ENCODE peak calls at places on chromosomes 6 and 20, in ten cellular contexts. G is heart left ventricle; T is SHP77 treated with DMSO at 0.1 percent for 48 hours; M is A549; X is stimulated activated effector memory CD8-positive, alpha-beta T cell treated with anti-CD3 and anti-CD28 coated beads, Interleukin-12 subunit alpha, Interleukin-12 subunit beta, amount 100 ng/mL, for 72 hours; J is CD8-positive, alpha-beta T cell; Z is Ammon's horn; S is amniotic stem cell; R is naive thymus-derived CD8-positive, alpha-beta T cell; U is NCI-H748 treated with DMSO at 0.1 percent for 48 hours. P is an unnamed sample.

GRCh38 chr6:137740347-137740746 is 126.7 kb upstream of the TNFAIP3 start:
- DNase-seq in G (peak; percentile 22), T (no peak), M (no peak), X (no peak), J (no peak), Z (no peak), S (no peak), R (no peak), U (no peak), P (no peak)

GRCh38 chr6:89257781-89258180 is 40.6 kb upstream of the GABRR1 start:
- DNase-seq in G (no peak), T (no peak), M (no peak), X (no peak), J (no peak), Z (no peak), S (no peak), R (no peak), U (no peak), P (no peak)

GRCh38 chr6:144158133-144158532 is 7.8 kb downstream of the STX11 start:
- DNase-seq in G (peak; percentile 58), T (no peak), M (peak; percentile 21), X (no peak), J (no peak), Z (no peak), S (peak; percentile 38), R (no peak), U (no peak), P (no peak)

GRCh38 chr6:157025459-157025858 is 248.3 kb downstream of the ARID1B start:
- DNase-seq in G (no peak), T (no peak), M (no peak), X (no peak), J (no peak), Z (no peak), S (no peak), R (no peak), U (no peak), P (no peak)

GRCh38 chr6:155117266-155117665 is 122.2 kb downstream of the TIAM2 start:
- DNase-seq in G (no peak), T (no peak), M (no peak), X (no peak), J (no peak), Z (no peak), S (peak; percentile 46), R (no peak), U (no peak), P (no peak)

GRCh38 chr6:43948527-43949450 is 178.5 kb downstream of the MRPL14 start:
- DNase-seq in G (no peak), T (no peak), M (no peak), X (no peak), J (no peak), Z (no peak), S (no peak), R (no peak), U (no peak), P (no peak)

GRCh38 chr6:76771076-76771634 is 692.1 kb downstream of the HTR1B start:
- DNase-seq in G (peak; percentile 34), T (peak; percentile 32), M (no peak), X (no peak), J (no peak), Z (no peak), S (no peak), R (no peak), U (no peak), P (no peak)

GRCh38 chr6:22271044-22271443 is 25.8 kb downstream of the PRL start:
- DNase-seq in G (no peak), T (no peak), M (no peak), X (no peak), J (no peak), Z (no peak), S (no peak), R (no peak), U (no peak), P (no peak)

GRCh38 chr20:36808317-36809257 is 35.0 kb upstream of the DSN1 start:
- DNase-seq in G (peak; percentile 48), T (no peak), M (peak; percentile 83), X (peak; percentile 88), J (peak; percentile 67), Z (no peak), S (no peak), R (peak; percentile 31), U (peak; percentile 9), P (peak; percentile 92)

GRCh38 chr6:148657053-148657452 is 89.8 kb upstream of the UST start:
- DNase-seq in G (no peak), T (no peak), M (no peak), X (no peak), J (no peak), Z (peak; percentile 35), S (no peak), R (no peak), U (no peak), P (no peak)

GRCh38 chr6:135722182-135722581 is 129.3 kb upstream of the PDE7B start:
- DNase-seq in G (no peak), T (no peak), M (peak; percentile 67), X (no peak), J (no peak), Z (no peak), S (no peak), R (no peak), U (no peak), P (no peak)

GRCh38 chr6:35190306-35190705 is 23.4 kb upstream of the SCUBE3 start:
- DNase-seq in G (no peak), T (no peak), M (no peak), X (no peak), J (no peak), Z (no peak), S (no peak), R (no peak), U (no peak), P (no peak)

GRCh38 chr6:31083742-31084354 is 28.5 kb downstream of the C6orf15 start:
- DNase-seq in G (peak; percentile 34), T (no peak), M (peak; percentile 67), X (peak; percentile 63), J (peak; percentile 41), Z (no peak), S (no peak), R (no peak), U (no peak), P (no peak)

GRCh38 chr6:7142228-7142801 is 34.6 kb downstream of the RREB1 start:
- DNase-seq in G (no peak), T (no peak), M (no peak), X (no peak), J (no peak), Z (no peak), S (no peak), R (no peak), U (no peak), P (no peak)

GRCh38 chr6:140401666-140402255 is 1027.3 kb upstream of the CITED2 start:
- DNase-seq in G (no peak), T (no peak), M (no peak), X (no peak), J (no peak), Z (no peak), S (no peak), R (no peak), U (no peak), P (no peak)

GRCh38 chr6:21333715-21334114 is 259.8 kb upstream of the SOX4 start:
- DNase-seq in G (no peak), T (no peak), M (no peak), X (no peak), J (no peak), Z (no peak), S (no peak), R (no peak), U (no peak), P (peak; percentile 37)

GRCh38 chr6:71419217-71419953 is 130.8 kb downstream of the OGFRL1 start:
- DNase-seq in G (peak; percentile 34), T (no peak), M (no peak), X (no peak), J (no peak), Z (peak; percentile 22), S (no peak), R (no peak), U (peak; percentile 56), P (no peak)

GRCh38 chr6:112831022-112831421 is 483.9 kb downstream of the RFPL4B start:
- DNase-seq in G (no peak), T (no peak), M (no peak), X (no peak), J (no peak), Z (no peak), S (no peak), R (no peak), U (no peak), P (no peak)

GRCh38 chr6:1027795-1028569 is 283.9 kb upstream of the FOXQ1 start:
- DNase-seq in G (no peak), T (no peak), M (no peak), X (no peak), J (no peak), Z (no peak), S (no peak), R (no peak), U (no peak), P (no peak)

GRCh38 chr6:74840953-74841352 is 364.9 kb downstream of the COL12A1 start:
- DNase-seq in G (no peak), T (no peak), M (no peak), X (no peak), J (no peak), Z (no peak), S (no peak), R (no peak), U (no peak), P (no peak)

GRCh38 chr20:62506087-62506486 is 30.3 kb upstream of the GATA5 start:
- DNase-seq in G (no peak), T (no peak), M (no peak), X (no peak), J (peak; percentile 4), Z (no peak), S (no peak), R (no peak), U (no peak), P (peak; percentile 68)

GRCh38 chr20:54645445-54646155 is 170.2 kb downstream of the DOK5 start:
- DNase-seq in G (no peak), T (no peak), M (no peak), X (no peak), J (no peak), Z (no peak), S (no peak), R (no peak), U (no peak), P (no peak)

GRCh38 chr6:144664947-144665346 is 379.8 kb downstream of the UTRN start:
- DNase-seq in G (no peak), T (no peak), M (no peak), X (no peak), J (no peak), Z (no peak), S (no peak), R (no peak), U (no peak), P (no peak)

GRCh38 chr6:170274713-170275560 is 15.9 kb downstream of the DLL1 start:
- DNase-seq in G (no peak), T (no peak), M (no peak), X (no peak), J (no peak), Z (no peak), S (no peak), R (no peak), U (no peak), P (no peak)

GRCh38 chr6:5203571-5203970 is 57.2 kb downstream of the LYRM4 start:
- DNase-seq in G (no peak), T (no peak), M (no peak), X (no peak), J (no peak), Z (no peak), S (no peak), R (no peak), U (no peak), P (no peak)

GRCh38 chr6:87653074-87653962 is 48.7 kb downstream of the AKIRIN2 start:
- DNase-seq in G (no peak), T (no peak), M (no peak), X (no peak), J (no peak), Z (no peak), S (no peak), R (no peak), U (no peak), P (no peak)

GRCh38 chr20:14716251-14716650 is 378.8 kb upstream of the FLRT3 start:
- DNase-seq in G (no peak), T (no peak), M (no peak), X (no peak), J (no peak), Z (no peak), S (no peak), R (no peak), U (no peak), P (no peak)

GRCh38 chr6:106519460-106520394 is 109.6 kb downstream of the RTN4IP1 start:
- DNase-seq in G (no peak), T (no peak), M (peak; percentile 27), X (peak; percentile 91), J (peak; percentile 85), Z (peak; percentile 55), S (peak; percentile 32), R (peak; percentile 75), U (no peak), P (no peak)

P was measured in HuH-7.